ENCODE peak calls at places on chromosomes 3 and 15, in ten cellular contexts. One of them, this sample, is unnamed. For H3K9me3, the result is how much of the 10 kb centered on the place peaks cover.

GRCh38 chr15:59178151-59178705 is 28.4 kb upstream of the LDHAL6B start:
- DNase-seq in breast epithelium: no peak
- DNase-seq in spleen: no peak
- DNase-seq in SK-N-SH: no peak
- DNase-seq in stomach: no peak
- DNase-seq in sigmoid colon: no peak
- DNase-seq in transverse colon: no peak
- DNase-seq in suprapubic skin: peak
- DNase-seq in H1: no peak
- DNase-seq in Panc1: no peak
- DNase-seq in this sample: no peak

GRCh38 chr3:192481638-192482037 is 245.7 kb downstream of the FGF12 start:
- DNase-seq in breast epithelium: no peak
- DNase-seq in spleen: no peak
- DNase-seq in SK-N-SH: no peak
- DNase-seq in stomach: no peak
- DNase-seq in sigmoid colon: no peak
- DNase-seq in transverse colon: no peak
- DNase-seq in suprapubic skin: no peak
- DNase-seq in H1: no peak
- DNase-seq in Panc1: no peak
- DNase-seq in this sample: no peak

GRCh38 chr3:171810278-171811058 is at the start of gene PLD1:
- DNase-seq in breast epithelium: peak
- DNase-seq in spleen: peak
- DNase-seq in SK-N-SH: peak
- DNase-seq in stomach: peak
- DNase-seq in sigmoid colon: peak
- DNase-seq in transverse colon: peak
- DNase-seq in suprapubic skin: peak
- DNase-seq in H1: no peak
- DNase-seq in Panc1: no peak
- DNase-seq in this sample: peak

GRCh38 chr3:43043793-43044192 is 62.1 kb downstream of the POMGNT2 start:
- DNase-seq in breast epithelium: no peak
- DNase-seq in spleen: no peak
- DNase-seq in SK-N-SH: no peak
- DNase-seq in stomach: no peak
- DNase-seq in sigmoid colon: no peak
- DNase-seq in transverse colon: no peak
- DNase-seq in suprapubic skin: no peak
- DNase-seq in H1: no peak
- DNase-seq in Panc1: no peak
- DNase-seq in this sample: no peak

GRCh38 chr3:188646592-188646991 is 492.6 kb downstream of the LPP start:
- DNase-seq in breast epithelium: no peak
- DNase-seq in spleen: no peak
- DNase-seq in SK-N-SH: no peak
- DNase-seq in stomach: no peak
- DNase-seq in sigmoid colon: no peak
- DNase-seq in transverse colon: no peak
- DNase-seq in suprapubic skin: no peak
- DNase-seq in H1: no peak
- DNase-seq in Panc1: no peak
- DNase-seq in this sample: no peak

GRCh38 chr15:52527898-52528464 is 699 bp downstream of the MYO5A start:
- DNase-seq in breast epithelium: peak
- DNase-seq in spleen: peak
- DNase-seq in SK-N-SH: peak
- DNase-seq in stomach: peak
- DNase-seq in sigmoid colon: peak
- DNase-seq in transverse colon: peak
- DNase-seq in suprapubic skin: no peak
- DNase-seq in H1: no peak
- DNase-seq in Panc1: no peak
- DNase-seq in this sample: no peak

GRCh38 chr15:42273900-42274692 is 863 bp upstream of the TMEM87A start:
- DNase-seq in breast epithelium: peak
- DNase-seq in spleen: peak
- DNase-seq in SK-N-SH: peak
- DNase-seq in stomach: peak
- DNase-seq in sigmoid colon: peak
- DNase-seq in transverse colon: peak
- DNase-seq in suprapubic skin: peak
- DNase-seq in H1: no peak
- DNase-seq in Panc1: no peak
- DNase-seq in this sample: peak

GRCh38 chr3:4999626-5000184 is 20.5 kb downstream of the BHLHE40 start:
- DNase-seq in breast epithelium: peak
- DNase-seq in spleen: no peak
- DNase-seq in SK-N-SH: peak
- DNase-seq in stomach: no peak
- DNase-seq in sigmoid colon: peak
- DNase-seq in transverse colon: no peak
- DNase-seq in suprapubic skin: no peak
- DNase-seq in H1: no peak
- DNase-seq in Panc1: no peak
- DNase-seq in this sample: no peak

GRCh38 chr3:37862712-37863551 is 1.3 kb downstream of the CTDSPL start:
- DNase-seq in breast epithelium: no peak
- DNase-seq in spleen: peak
- DNase-seq in SK-N-SH: no peak
- DNase-seq in stomach: no peak
- DNase-seq in sigmoid colon: peak
- DNase-seq in transverse colon: peak
- DNase-seq in suprapubic skin: no peak
- DNase-seq in H1: no peak
- DNase-seq in Panc1: no peak
- DNase-seq in this sample: no peak

GRCh38 chr3:56862352-56863062 is 60.8 kb upstream of the ARHGEF3 start:
- DNase-seq in breast epithelium: no peak
- DNase-seq in spleen: no peak
- DNase-seq in SK-N-SH: no peak
- DNase-seq in stomach: no peak
- DNase-seq in sigmoid colon: no peak
- DNase-seq in transverse colon: no peak
- DNase-seq in suprapubic skin: no peak
- DNase-seq in H1: no peak
- DNase-seq in Panc1: no peak
- DNase-seq in this sample: no peak

GRCh38 chr3:14620512-14620911 is 31.1 kb upstream of the CCDC174 start:
- DNase-seq in breast epithelium: no peak
- DNase-seq in spleen: no peak
- DNase-seq in SK-N-SH: no peak
- DNase-seq in stomach: no peak
- DNase-seq in sigmoid colon: no peak
- DNase-seq in transverse colon: no peak
- DNase-seq in suprapubic skin: no peak
- DNase-seq in H1: no peak
- DNase-seq in Panc1: no peak
- DNase-seq in this sample: no peak

GRCh38 chr15:28896944-28897343 is 11.2 kb downstream of the APBA2 start:
- DNase-seq in breast epithelium: no peak
- DNase-seq in spleen: peak
- DNase-seq in SK-N-SH: no peak
- DNase-seq in stomach: no peak
- DNase-seq in sigmoid colon: no peak
- DNase-seq in transverse colon: no peak
- DNase-seq in suprapubic skin: no peak
- DNase-seq in H1: no peak
- DNase-seq in Panc1: no peak
- DNase-seq in this sample: no peak

GRCh38 chr15:60155661-60156060 is 151.6 kb downstream of the FOXB1 start:
- DNase-seq in breast epithelium: no peak
- DNase-seq in spleen: no peak
- DNase-seq in SK-N-SH: no peak
- DNase-seq in stomach: no peak
- DNase-seq in sigmoid colon: no peak
- DNase-seq in transverse colon: no peak
- DNase-seq in suprapubic skin: no peak
- DNase-seq in H1: no peak
- DNase-seq in Panc1: no peak
- DNase-seq in this sample: no peak

GRCh38 chr15:26731965-26732364 is 40.9 kb downstream of the GABRB3 start:
- DNase-seq in breast epithelium: no peak
- DNase-seq in spleen: no peak
- DNase-seq in SK-N-SH: no peak
- DNase-seq in stomach: no peak
- DNase-seq in sigmoid colon: no peak
- DNase-seq in transverse colon: no peak
- DNase-seq in suprapubic skin: no peak
- DNase-seq in H1: no peak
- DNase-seq in Panc1: no peak
- DNase-seq in this sample: peak

GRCh38 chr15:26738996-26739395 is 33.9 kb downstream of the GABRB3 start:
- DNase-seq in breast epithelium: no peak
- DNase-seq in spleen: no peak
- DNase-seq in SK-N-SH: no peak
- DNase-seq in stomach: no peak
- DNase-seq in sigmoid colon: no peak
- DNase-seq in transverse colon: no peak
- DNase-seq in suprapubic skin: no peak
- DNase-seq in H1: no peak
- DNase-seq in Panc1: no peak
- DNase-seq in this sample: peak

GRCh38 chr15:26739791-26740190 is 33.1 kb downstream of the GABRB3 start:
- DNase-seq in breast epithelium: no peak
- DNase-seq in spleen: no peak
- DNase-seq in SK-N-SH: no peak
- DNase-seq in stomach: no peak
- DNase-seq in sigmoid colon: no peak
- DNase-seq in transverse colon: no peak
- DNase-seq in suprapubic skin: no peak
- DNase-seq in H1: no peak
- DNase-seq in Panc1: no peak
- DNase-seq in this sample: peak

GRCh38 chr15:26736502-26737248 is 36.2 kb downstream of the GABRB3 start:
- DNase-seq in breast epithelium: no peak
- DNase-seq in spleen: no peak
- DNase-seq in SK-N-SH: no peak
- DNase-seq in stomach: no peak
- DNase-seq in sigmoid colon: no peak
- DNase-seq in transverse colon: no peak
- DNase-seq in suprapubic skin: no peak
- DNase-seq in H1: no peak
- DNase-seq in Panc1: no peak
- DNase-seq in this sample: peak
- H3K9me3 ChIP-seq in breast epithelium: under half
- H3K9me3 ChIP-seq in spleen: half or more
- H3K9me3 ChIP-seq in SK-N-SH: under half
- H3K9me3 ChIP-seq in stomach: under half
- H3K9me3 ChIP-seq in sigmoid colon: under half
- H3K9me3 ChIP-seq in transverse colon: under half
- H3K9me3 ChIP-seq in suprapubic skin: under half
- H3K9me3 ChIP-seq in H1: under half
- H3K9me3 ChIP-seq in Panc1: under half
- H3K9me3 ChIP-seq in this sample: under half

DNA sequence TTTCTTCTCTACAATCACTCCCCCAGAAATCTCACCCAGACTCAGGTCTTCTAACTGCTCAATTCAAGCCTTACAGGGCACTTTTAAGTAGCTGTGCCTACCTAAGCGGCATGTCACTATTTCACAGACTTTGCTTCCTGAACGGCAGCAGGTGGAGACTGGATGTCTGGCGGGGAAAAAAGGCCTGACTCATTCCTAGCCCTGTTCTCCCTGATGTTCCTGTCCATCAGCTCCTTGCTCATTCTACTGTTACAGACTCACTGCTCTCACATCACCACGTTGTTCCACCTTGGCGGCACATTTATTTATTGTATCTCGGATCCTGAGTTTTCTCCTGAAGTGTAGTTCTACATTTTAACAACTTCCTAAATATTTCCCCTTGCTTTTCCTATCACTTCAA is 52.6 kb upstream of the ATP11B start:
- DNase-seq in breast epithelium: no peak
- DNase-seq in spleen: no peak
- DNase-seq in SK-N-SH: no peak
- DNase-seq in stomach: peak
- DNase-seq in sigmoid colon: no peak
- DNase-seq in transverse colon: peak
- DNase-seq in suprapubic skin: no peak
- DNase-seq in H1: no peak
- DNase-seq in Panc1: no peak
- DNase-seq in this sample: no peak
- TF ChIP-seq POLR2AphosphoS5 in breast epithelium: no peak
- TF ChIP-seq POLR2AphosphoS5 in spleen: no peak
- TF ChIP-seq POLR2AphosphoS5 in SK-N-SH: no peak
- TF ChIP-seq POLR2AphosphoS5 in stomach: no peak
- TF ChIP-seq POLR2AphosphoS5 in sigmoid colon: no peak
- TF ChIP-seq POLR2AphosphoS5 in transverse colon: no peak
- TF ChIP-seq POLR2AphosphoS5 in suprapubic skin: no peak
- TF ChIP-seq POLR2AphosphoS5 in H1: no peak
- TF ChIP-seq POLR2AphosphoS5 in Panc1: no peak
- TF ChIP-seq POLR2AphosphoS5 in this sample: no peak

GRCh38 chr15:87896926-87897325 is 359.6 kb downstream of the NTRK3 start:
- DNase-seq in breast epithelium: no peak
- DNase-seq in spleen: no peak
- DNase-seq in SK-N-SH: no peak
- DNase-seq in stomach: no peak
- DNase-seq in sigmoid colon: no peak
- DNase-seq in transverse colon: no peak
- DNase-seq in suprapubic skin: no peak
- DNase-seq in H1: no peak
- DNase-seq in Panc1: no peak
- DNase-seq in this sample: peak
- H3K9me3 ChIP-seq in breast epithelium: under half
- H3K9me3 ChIP-seq in spleen: under half
- H3K9me3 ChIP-seq in SK-N-SH: under half
- H3K9me3 ChIP-seq in stomach: under half
- H3K9me3 ChIP-seq in sigmoid colon: under half
- H3K9me3 ChIP-seq in transverse colon: under half
- H3K9me3 ChIP-seq in suprapubic skin: under half
- H3K9me3 ChIP-seq in H1: under half
- H3K9me3 ChIP-seq in Panc1: under half
- H3K9me3 ChIP-seq in this sample: under half

DNA sequence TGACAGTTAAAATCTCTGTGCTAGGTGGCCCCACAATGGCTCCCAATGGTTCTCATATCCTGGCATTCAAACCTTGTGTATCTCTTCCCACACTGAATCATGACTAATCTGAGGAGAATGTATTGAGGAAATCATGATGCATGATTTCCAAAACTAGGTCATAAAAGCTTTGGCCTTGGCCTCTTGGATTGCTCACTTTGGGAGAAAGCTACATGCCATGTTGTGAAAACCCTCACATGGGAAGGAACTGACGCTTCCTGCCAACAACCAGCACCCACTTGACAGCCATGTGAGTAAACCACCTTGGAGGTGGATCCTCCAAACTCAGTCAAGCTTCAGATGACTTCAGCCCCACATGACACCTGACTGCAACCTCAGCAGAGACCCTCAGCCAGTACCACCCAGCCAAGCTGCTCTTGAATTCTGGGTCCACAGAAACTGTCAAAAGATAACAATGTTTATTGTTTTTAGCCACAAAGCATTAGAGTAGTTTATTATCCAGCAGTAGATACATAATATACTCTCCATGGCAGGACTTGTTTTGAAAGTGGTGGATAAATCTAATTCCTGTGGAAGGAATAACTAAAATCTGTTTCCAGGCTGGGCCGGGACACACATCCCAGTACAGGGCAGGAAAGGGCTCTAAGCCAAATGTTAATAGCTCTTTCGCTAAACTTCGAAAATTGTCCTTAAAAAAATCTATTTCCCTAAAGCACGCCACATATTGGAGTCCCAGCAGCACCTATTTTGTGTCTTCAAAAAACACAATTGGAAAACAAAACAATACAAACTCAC is 1.0 kb upstream of the ZNF620 start:
- DNase-seq in breast epithelium: no peak
- DNase-seq in spleen: no peak
- DNase-seq in SK-N-SH: no peak
- DNase-seq in stomach: no peak
- DNase-seq in sigmoid colon: no peak
- DNase-seq in transverse colon: no peak
- DNase-seq in suprapubic skin: peak
- DNase-seq in H1: no peak
- DNase-seq in Panc1: peak
- DNase-seq in this sample: no peak
- TF ChIP-seq POLR2AphosphoS5 in breast epithelium: peak
- TF ChIP-seq POLR2AphosphoS5 in spleen: no peak
- TF ChIP-seq POLR2AphosphoS5 in SK-N-SH: no peak
- TF ChIP-seq POLR2AphosphoS5 in stomach: no peak
- TF ChIP-seq POLR2AphosphoS5 in sigmoid colon: no peak
- TF ChIP-seq POLR2AphosphoS5 in transverse colon: peak
- TF ChIP-seq POLR2AphosphoS5 in suprapubic skin: peak
- TF ChIP-seq POLR2AphosphoS5 in H1: no peak
- TF ChIP-seq POLR2AphosphoS5 in Panc1: no peak
- TF ChIP-seq POLR2AphosphoS5 in this sample: peak